ENCODE peak calls at places on chromosomes 11 and 22, in seven cellular contexts. V is substantia nigra; Q is IMR-90; R is brain microvascular endothelial cell; O is tibial artery; X is upper lobe of right lung; M is CD4-positive, alpha-beta T cell. B is an unnamed sample.

GRCh38 chr11:30481385-30481784 is 104.8 kb downstream of the MPPED2 start:
- DNase-seq in M (no peak), Q (no peak), R (no peak), O (no peak), X (no peak), V (no peak), B (no peak)

GRCh38 chr11:44950625-44951472 is at the start of gene TP53I11:
- DNase-seq in Q (peak; percentile 60), R (peak; percentile 25), V (no peak), M (peak; percentile 41), X (peak; percentile 96), O (peak; percentile 90), B (peak; percentile 46)

GRCh38 chr11:75429902-75430691 is 2.9 kb downstream of the KLHL35 start:
- DNase-seq in V (no peak), X (peak; percentile 90), O (peak; percentile 80), Q (peak; percentile 63), M (peak; percentile 40), R (peak; percentile 27), B (peak; percentile 65)

GRCh38 chr11:64101461-64101860 is 64.5 kb downstream of the MACROD1 start:
- DNase-seq in R (no peak), O (no peak), X (no peak), Q (no peak), V (peak; percentile 29), M (no peak), B (no peak)

GRCh38 chr11:99260696-99261095 is 239.9 kb downstream of the CNTN5 start:
- DNase-seq in X (no peak), R (peak; percentile 58), V (no peak), Q (peak; percentile 0), M (no peak), O (no peak), B (no peak)

GRCh38 chr11:10329935-10330334 is 25.1 kb downstream of the ADM start:
- DNase-seq in O (no peak), X (no peak), V (no peak), M (no peak), Q (peak; percentile 96), R (peak; percentile 93), B (no peak)

GRCh38 chr11:41222236-41222635 is 237.2 kb downstream of the LRRC4C start:
- DNase-seq in M (no peak), Q (no peak), O (no peak), X (no peak), R (no peak), V (no peak), B (no peak)

GRCh38 chr11:102704841-102705240 is 728 bp downstream of the MMP27 start:
- DNase-seq in R (no peak), X (no peak), V (no peak), M (no peak), O (no peak), Q (no peak), B (no peak)

GRCh38 chr22:28106601-28107000 is 187.5 kb upstream of the PITPNB start:
- DNase-seq in Q (no peak), X (no peak), M (no peak), V (no peak), O (no peak), R (no peak), B (no peak)

GRCh38 chr11:57787920-57788716 is 26.5 kb downstream of the CTNND1 start:
- DNase-seq in R (no peak), V (no peak), M (no peak), Q (no peak), X (no peak), O (no peak), B (no peak)

GRCh38 chr22:21866821-21867527 is 471 bp downstream of the MAPK1 start:
- DNase-seq in M (peak; percentile 2), O (peak; percentile 71), V (no peak), X (peak; percentile 82), R (peak; percentile 16), Q (no peak), B (no peak)

GRCh38 chr22:46007848-46008261 is 30.9 kb upstream of the WNT7B start:
- DNase-seq in Q (peak; percentile 87), X (peak; percentile 80), O (peak; percentile 96), V (no peak), M (no peak), R (peak; percentile 62), B (no peak)
- H3K27ac ChIP-seq in Q (peak overlapping the region; percentile 67), X (peak overlapping the region; percentile 94), O (peak overlapping the region; percentile 86), V (peak overlapping the region; percentile 50), M (no peak overlapping the region), R (peak overlapping the region; percentile 62), B (no peak overlapping the region)

DNA sequence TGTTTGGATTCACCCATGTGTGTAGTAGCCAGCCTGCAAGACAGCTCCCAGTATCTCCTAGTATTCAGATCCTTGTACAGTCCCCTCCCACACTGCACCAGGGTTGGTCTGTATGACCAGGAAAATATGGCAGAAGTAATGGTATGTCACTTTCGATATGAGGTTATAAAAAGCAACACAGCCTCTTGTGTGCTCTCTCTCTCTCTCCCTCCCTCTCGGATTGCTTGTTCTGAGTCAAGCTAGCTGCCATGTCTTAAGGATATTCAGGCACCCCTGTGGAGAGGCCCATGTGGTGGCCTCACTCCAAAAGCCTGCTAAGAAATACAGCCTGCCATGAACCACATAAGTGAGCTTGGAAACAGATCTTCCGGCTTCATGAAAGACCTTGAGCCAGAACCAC is 25.4 kb downstream of the FXYD6 start:
- DNase-seq in X (no peak), M (no peak), Q (peak; percentile 4), V (no peak), O (no peak), R (peak; percentile 53), B (no peak)
- H3K27ac ChIP-seq in X (no peak overlapping the region), M (no peak overlapping the region), Q (no peak overlapping the region), V (no peak overlapping the region), O (no peak overlapping the region), R (no peak overlapping the region), B (no peak overlapping the region)

GRCh38 chr11:8058216-8058615 is 22.8 kb upstream of the TUB start:
- DNase-seq in Q (no peak), O (no peak), X (no peak), M (no peak), V (no peak), R (no peak), B (no peak)
- H3K27ac ChIP-seq in Q (no peak overlapping the region), O (no peak overlapping the region), X (no peak overlapping the region), M (no peak overlapping the region), V (no peak overlapping the region), R (no peak overlapping the region), B (no peak overlapping the region)

DNA sequence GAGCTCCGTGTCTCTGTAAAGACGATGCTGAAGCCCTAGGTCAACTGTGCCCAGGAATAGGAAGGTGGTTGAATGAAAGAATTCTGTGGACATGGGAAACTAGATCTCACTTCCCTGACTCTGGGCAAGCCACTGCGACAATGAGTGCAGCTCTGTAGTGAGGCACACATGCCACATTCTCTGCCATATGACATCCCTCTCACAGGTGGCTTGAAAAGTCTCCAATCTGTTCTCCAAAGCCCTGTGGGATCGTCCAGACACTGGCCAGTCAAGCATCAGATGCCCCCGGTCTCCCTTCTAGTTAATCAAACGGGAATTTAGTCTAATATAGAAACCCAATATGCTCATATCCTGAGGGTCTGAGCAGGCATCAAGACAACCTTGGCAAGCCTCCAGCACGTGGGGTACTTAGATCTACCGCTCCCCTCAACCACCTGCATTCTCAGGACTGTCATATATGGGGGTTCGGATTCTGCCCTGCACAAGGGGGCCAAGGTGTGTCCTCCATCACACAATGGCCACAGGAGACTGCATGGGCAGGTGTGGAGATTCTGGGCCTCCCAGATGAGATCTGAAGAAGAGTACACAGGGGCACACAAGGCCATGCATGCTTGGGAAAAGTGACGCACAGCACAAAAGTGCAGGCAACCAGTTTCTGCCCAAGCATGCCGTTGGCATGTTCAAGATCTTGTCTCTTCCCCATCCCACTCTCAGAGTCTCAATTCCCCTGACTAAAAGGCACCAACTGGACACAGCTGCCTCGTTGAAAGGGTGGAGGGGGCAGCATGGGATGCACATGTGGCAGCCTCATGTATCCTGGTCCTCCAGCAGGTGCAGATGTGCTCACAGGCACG is 11.9 kb downstream of the DKK3 start:
- DNase-seq in Q (no peak), O (no peak), X (no peak), R (no peak), M (no peak), V (no peak), B (no peak)
- H3K27ac ChIP-seq in Q (no peak overlapping the region), O (no peak overlapping the region), X (no peak overlapping the region), R (no peak overlapping the region), M (no peak overlapping the region), V (no peak overlapping the region), B (no peak overlapping the region)

GRCh38 chr11:86988351-86988881 is 33.2 kb upstream of the FZD4 start:
- DNase-seq in O (no peak), X (no peak), V (no peak), Q (no peak), R (no peak), M (no peak), B (no peak)

GRCh38 chr11:86991341-86991740 is 36.1 kb upstream of the FZD4 start:
- DNase-seq in V (no peak), M (no peak), O (no peak), R (no peak), X (no peak), Q (no peak), B (no peak)

GRCh38 chr11:86987687-86988086 is 32.5 kb upstream of the FZD4 start:
- DNase-seq in V (no peak), Q (no peak), X (no peak), O (no peak), M (no peak), R (no peak), B (no peak)

GRCh38 chr11:86990079-86990478 is 34.9 kb upstream of the FZD4 start:
- DNase-seq in Q (peak; percentile 21), X (no peak), M (no peak), R (no peak), V (no peak), O (no peak), B (no peak)

GRCh38 chr11:86990520-86990919 is 35.3 kb upstream of the FZD4 start:
- DNase-seq in R (peak; percentile 69), Q (peak; percentile 79), X (no peak), O (no peak), M (no peak), V (no peak), B (no peak)
- H3K27ac ChIP-seq in R (no peak overlapping the region), Q (no peak overlapping the region), X (no peak overlapping the region), O (no peak overlapping the region), M (no peak overlapping the region), V (no peak overlapping the region), B (no peak overlapping the region)

DNA sequence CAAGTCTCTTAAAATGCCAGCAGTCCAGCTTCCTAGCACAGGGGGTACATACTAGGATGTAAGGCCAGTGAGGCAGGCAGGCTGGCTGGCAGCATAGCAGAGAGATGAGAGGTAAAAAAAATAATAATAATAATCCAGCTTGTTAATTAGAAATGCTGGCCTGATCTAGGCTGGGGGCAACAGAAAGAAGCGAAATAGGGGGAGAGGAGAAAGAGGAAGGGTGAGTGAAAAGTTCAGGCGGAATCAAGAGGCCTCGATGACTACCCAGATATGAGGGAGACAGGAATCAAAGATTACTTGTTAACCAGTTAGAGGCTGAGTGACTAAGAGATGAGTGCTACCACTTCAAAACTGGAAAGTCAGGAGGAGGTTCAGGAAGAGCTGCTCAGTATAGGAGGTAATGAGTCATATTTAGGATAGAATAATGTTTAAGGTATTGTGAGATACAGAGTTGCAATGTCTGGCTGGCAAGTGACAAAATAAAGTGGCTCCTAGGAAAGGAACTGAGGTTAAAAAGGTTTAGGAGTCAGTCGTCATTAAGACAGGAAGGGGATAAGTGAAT is 2.8 kb downstream of the ALKBH8 start:
- DNase-seq in X (no peak), M (no peak), V (no peak), O (no peak), Q (peak; percentile 91), R (peak; percentile 82), B (no peak)
- H3K27ac ChIP-seq in X (no peak overlapping the region), M (no peak overlapping the region), V (no peak overlapping the region), O (no peak overlapping the region), Q (peak overlapping the region; percentile 48), R (peak overlapping the region; percentile 70), B (no peak overlapping the region)

B was measured in CD4-positive, CD25-positive, alpha-beta regulatory T cell.